ENCODE peak calls at places on chromosome 17, in seven cellular contexts. I is breast epithelium, P is spleen, O is right lobe of liver, B is GM12865, K is BE2C, M is GM12878. S is an unnamed sample.

GRCh38 chr17:79630821-79631639 is 20.2 kb upstream of the RBFOX3 start:
- DNase-seq in I (no peak), K (no peak), B (no peak), P (no peak), O (peak), M (no peak), S (no peak)

GRCh38 chr17:62774338-62774737 is 33.8 kb downstream of the MARCHF10 start:
- DNase-seq in K (no peak), B (no peak), I (no peak), M (no peak), P (no peak), O (no peak), S (no peak)

GRCh38 chr17:7363311-7363710 is 8.4 kb downstream of the TMEM95 start:
- DNase-seq in O (no peak), I (no peak), P (no peak), M (no peak), K (no peak), B (no peak), S (peak)

GRCh38 chr17:76075364-76076099 is 951 bp downstream of the GALR2 start:
- DNase-seq in P (no peak), K (no peak), O (no peak), B (no peak), I (no peak), M (no peak), S (no peak)

GRCh38 chr17:9575381-9576072 is at the start of gene STX8:
- DNase-seq in K (peak), M (peak), B (peak), O (peak), P (peak), I (peak), S (peak)

GRCh38 chr17:29884995-29885394 is 45.0 kb downstream of the SSH2 start:
- DNase-seq in I (no peak), O (no peak), M (no peak), B (no peak), P (no peak), K (no peak), S (no peak)

GRCh38 chr17:18259621-18260331 is 686 bp upstream of the MIEF2 start:
- DNase-seq in K (no peak), O (no peak), P (no peak), I (no peak), M (no peak), B (no peak), S (no peak)

GRCh38 chr17:75064867-75065561 is 18.0 kb downstream of the KCTD2 start:
- DNase-seq in K (no peak), I (no peak), B (no peak), P (no peak), M (no peak), O (no peak), S (no peak)

GRCh38 chr17:17835415-17836249 is 1.2 kb downstream of the SREBF1 start:
- DNase-seq in M (no peak), O (peak), B (no peak), P (no peak), I (no peak), K (no peak), S (no peak)

GRCh38 chr17:41133880-41134735 is 6.2 kb downstream of the KRTAP4-6 start:
- DNase-seq in O (no peak), K (no peak), M (no peak), B (no peak), I (no peak), P (no peak), S (no peak)

GRCh38 chr17:76131061-76131691 is 9.9 kb downstream of the FOXJ1 start:
- DNase-seq in K (no peak), I (no peak), P (no peak), O (no peak), B (no peak), M (no peak), S (no peak)

GRCh38 chr17:72270530-72270929 is 149.7 kb downstream of the SOX9 start:
- DNase-seq in I (no peak), B (no peak), M (no peak), P (no peak), K (peak), O (no peak), S (peak)

GRCh38 chr17:68142595-68142994 is 105.2 kb upstream of the AMZ2 start:
- DNase-seq in M (no peak), K (no peak), O (no peak), B (no peak), I (no peak), P (no peak), S (no peak)

GRCh38 chr17:19369846-19370492 is 7.4 kb upstream of the B9D1 start:
- DNase-seq in B (peak), I (no peak), M (no peak), O (no peak), P (peak), K (no peak), S (no peak)

GRCh38 chr17:18158022-18158600 is 25.5 kb upstream of the ALKBH5 start:
- DNase-seq in M (peak), P (peak), I (peak), K (peak), O (peak), B (peak), S (peak)

GRCh38 chr17:56119191-56119590 is 34.1 kb upstream of the ANKFN1 start:
- DNase-seq in P (no peak), K (no peak), O (no peak), M (no peak), B (no peak), I (no peak), S (no peak)

GRCh38 chr17:80931421-80932265 is 60.0 kb upstream of the CHMP6 start:
- DNase-seq in I (no peak), K (no peak), P (peak), M (no peak), O (no peak), B (no peak), S (peak)

GRCh38 chr17:49359990-49360795 is 1.9 kb downstream of the ZNF652 start:
- DNase-seq in P (no peak), M (no peak), I (no peak), O (no peak), K (no peak), B (peak), S (peak)

GRCh38 chr17:50467855-50468119 is 893 bp downstream of the CHAD start:
- DNase-seq in O (no peak), M (no peak), B (no peak), P (no peak), K (no peak), I (no peak), S (no peak)

GRCh38 chr17:3033248-3033640 is 30.2 kb downstream of the OR1D5 start:
- DNase-seq in K (no peak), B (no peak), I (no peak), O (no peak), P (peak), M (no peak), S (no peak)

GRCh38 chr17:72683506-72684404 is 408.7 kb downstream of the SLC39A11 start:
- DNase-seq in I (peak), K (peak), M (no peak), O (peak), P (no peak), B (peak), S (peak)

GRCh38 chr17:49020609-49021008 is 23.4 kb downstream of the IGF2BP1 start:
- DNase-seq in M (no peak), P (no peak), K (no peak), I (no peak), O (no peak), B (no peak), S (no peak)

GRCh38 chr17:7656958-7657715 is 6.4 kb downstream of the ATP1B2 start:
- DNase-seq in I (no peak), B (no peak), O (peak), M (no peak), P (no peak), K (no peak), S (no peak)

GRCh38 chr17:45231481-45232116 is 9.9 kb downstream of the FMNL1 start:
- DNase-seq in B (peak), O (no peak), M (no peak), P (peak), K (peak), I (no peak), S (no peak)
- TF ChIP-seq CTCF in B (peak), O (peak), M (peak), P (peak), K (peak), I (no peak), S (peak)

DNA sequence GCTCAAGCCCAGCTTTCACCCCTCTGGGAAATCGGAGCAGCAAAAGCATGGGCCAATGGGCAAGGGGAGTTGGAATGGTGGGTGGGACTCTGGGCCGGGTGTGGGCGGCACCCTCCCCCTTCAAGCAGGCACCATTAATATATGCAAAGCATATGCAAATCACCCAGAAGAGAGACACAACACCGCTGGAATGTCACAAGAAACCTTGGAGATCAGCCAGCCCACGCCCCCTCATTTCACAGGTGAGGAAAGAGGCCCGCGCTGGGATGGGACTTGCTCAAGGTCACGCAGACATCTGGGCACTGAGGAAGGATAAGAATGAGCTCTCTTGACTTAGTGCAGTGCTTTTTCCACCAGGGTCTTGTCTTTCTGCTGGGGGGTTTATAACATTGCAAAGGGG is 4.8 kb downstream of the SRCIN1 start:
- DNase-seq in K (no peak), O (no peak), M (no peak), B (no peak), I (no peak), P (no peak), S (no peak)
- H3K4me3 ChIP-seq in K (no peak), O (no peak), M (no peak), B (no peak), I (no peak), P (no peak), S (no peak)

DNA sequence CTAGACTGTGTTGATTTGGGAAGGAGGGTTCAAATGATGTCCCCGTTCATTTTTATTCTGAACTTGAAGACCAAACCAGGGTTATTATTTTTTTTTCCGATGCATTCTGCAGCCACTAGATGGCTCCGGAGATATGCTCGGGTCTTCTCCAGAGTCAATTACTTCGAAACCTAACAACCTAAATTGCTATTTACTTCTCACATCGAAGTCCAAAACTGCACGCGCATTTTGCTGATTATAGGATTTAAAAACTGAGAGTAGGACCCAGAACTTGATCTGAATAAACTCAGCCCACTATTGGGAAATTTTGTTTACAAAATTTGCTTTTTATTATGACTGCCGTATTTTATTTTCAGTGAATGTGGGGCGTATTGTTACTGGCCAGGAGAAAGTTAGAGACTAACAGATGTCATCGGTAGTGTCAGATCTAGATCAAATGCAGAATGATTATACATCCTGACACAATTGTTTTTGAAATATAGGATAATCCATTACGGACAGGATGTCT is 263.8 kb downstream of the HS3ST3A1 start:
- DNase-seq in P (no peak), K (peak), B (peak), O (no peak), M (no peak), I (no peak), S (peak)
- TF ChIP-seq CTCF in P (peak), K (peak), B (peak), O (peak), M (peak), I (peak), S (peak)

DNA sequence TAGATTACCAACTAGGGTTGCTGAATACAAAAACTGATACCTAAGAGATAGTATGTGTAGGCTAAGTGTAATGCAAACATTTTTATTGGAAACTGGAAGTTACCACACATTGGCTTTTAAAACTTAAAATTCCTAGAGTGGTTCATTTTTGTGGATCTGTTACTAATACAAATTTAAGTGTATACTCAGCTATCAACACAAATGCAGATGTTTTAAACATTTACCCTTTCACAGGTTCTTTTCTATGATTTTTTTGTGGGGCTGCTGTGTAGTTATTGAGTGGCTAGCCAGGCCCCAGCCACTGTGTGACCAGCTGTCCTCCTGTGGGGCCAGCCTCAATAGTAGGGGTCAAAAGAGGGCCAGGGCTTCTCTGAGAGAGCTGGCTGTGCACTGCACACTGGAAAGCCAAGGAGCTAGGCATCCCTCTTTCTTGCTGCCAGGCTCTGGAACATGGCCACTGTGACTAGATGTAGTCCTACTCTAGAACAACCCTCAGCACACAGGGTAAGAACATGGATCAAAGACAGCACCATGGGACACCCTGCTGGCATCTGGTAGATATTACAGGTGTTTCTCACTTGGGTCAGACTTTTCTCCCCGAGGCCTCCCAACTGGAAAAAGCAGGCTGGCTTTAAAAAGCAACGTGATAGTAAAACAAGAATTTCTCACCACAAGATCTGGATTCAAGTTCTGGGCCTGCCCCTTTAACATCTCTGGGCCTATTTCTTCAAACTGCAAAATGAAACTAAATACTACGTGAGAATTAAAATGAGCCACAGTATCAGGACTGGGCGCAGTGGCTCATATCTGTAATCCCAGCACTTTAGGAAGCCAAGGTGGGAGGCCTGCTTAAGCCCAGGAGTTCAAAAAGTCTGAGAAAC is 7.3 kb upstream of the VEZF1 start:
- DNase-seq in P (no peak), I (peak), K (peak), M (no peak), B (peak), O (no peak), S (peak)
- H3K4me3 ChIP-seq in P (no peak), I (no peak), K (no peak), M (no peak), B (no peak), O (no peak), S (no peak)

DNA sequence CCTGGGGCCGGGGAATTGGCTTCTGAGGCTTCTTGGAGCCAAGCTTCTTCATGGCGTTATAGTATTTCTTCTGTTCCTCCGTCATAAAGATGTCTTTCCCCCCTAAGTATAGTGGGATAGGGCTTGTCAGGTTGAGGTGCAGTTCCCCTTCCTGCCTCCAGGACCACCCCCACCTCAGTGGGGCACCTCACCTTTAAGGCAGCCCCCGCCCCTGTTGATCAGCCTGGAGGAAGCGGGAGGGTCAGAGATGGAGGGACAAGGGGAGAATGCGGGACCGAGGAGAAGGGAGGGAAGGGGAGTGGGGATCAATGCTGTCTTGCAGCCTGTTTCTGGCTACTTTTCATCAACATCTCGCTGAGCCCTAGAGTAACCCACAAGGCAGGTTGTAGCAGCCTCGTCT is 11.6 kb upstream of the CD79B start:
- DNase-seq in B (no peak), O (no peak), P (no peak), M (no peak), I (no peak), K (no peak), S (no peak)
- TF ChIP-seq CTCF in B (peak), O (no peak), P (no peak), M (peak), I (no peak), K (peak), S (peak)